ENCODE peak calls at places on chromosomes 11 and 22, in nine cellular contexts. L is body of pancreas; R is NCI-H2081 treated with DMSO at 0.1 percent for 48 hours; Y is fibroblast of the conjunctiva; J is immature natural killer cell; W is brain pericyte; Z is CD4-positive, alpha-beta T cell; C is NCI-H1694 treated with DMSO at 0.1 percent for 48 hours; N is kidney tubule cell. X is an unnamed sample.

GRCh38 chr11:126816655-126817054 is 183.9 kb downstream of the KIRREL3 start:
- DNase-seq in L (no peak), N (peak; percentile 24), Y (no peak), Z (no peak), J (no peak), R (peak; percentile 43), C (no peak), W (no peak), X (no peak)

GRCh38 chr11:86416494-86416893 is 41.8 kb downstream of the CCDC81 start:
- DNase-seq in Y (no peak), L (no peak), W (no peak), R (no peak), C (no peak), J (no peak), Z (no peak), N (no peak), X (no peak)

GRCh38 chr11:126997641-126998040 is 2.9 kb downstream of the KIRREL3 start:
- DNase-seq in R (no peak), L (no peak), J (no peak), W (no peak), Z (no peak), N (no peak), C (no peak), Y (no peak), X (no peak)

GRCh38 chr11:125952973-125953372 is 7.1 kb downstream of the VSIG10L2 start:
- DNase-seq in N (no peak), J (no peak), R (no peak), C (peak; percentile 0), W (no peak), L (peak; percentile 39), Z (no peak), Y (no peak), X (no peak)

GRCh38 chr22:35230839-35231584 is 26.3 kb upstream of the HMGXB4 start:
- DNase-seq in W (no peak), N (peak; percentile 29), C (no peak), L (no peak), Z (no peak), R (peak; percentile 10), J (no peak), Y (no peak), X (no peak)

GRCh38 chr22:44328326-44328725 is 15.6 kb upstream of the SHISAL1 start:
- DNase-seq in C (no peak), W (no peak), J (no peak), N (no peak), R (no peak), Y (no peak), Z (no peak), L (no peak), X (no peak)

GRCh38 chr22:32531955-32532818 is 57.6 kb downstream of the FBXO7 start:
- DNase-seq in J (no peak), Y (peak; percentile 91), N (peak; percentile 79), L (peak; percentile 45), Z (no peak), R (peak; percentile 0), C (no peak), W (peak; percentile 50), X (no peak)

GRCh38 chr11:119773016-119773415 is 44.0 kb upstream of the NECTIN1 start:
- DNase-seq in N (no peak), L (no peak), J (no peak), Z (no peak), W (no peak), R (peak; percentile 30), Y (no peak), C (peak; percentile 74), X (no peak)